ENCODE peak calls at places on chromosomes 6 and 20, in seven cellular contexts. One of them, this sample, is unnamed.

GRCh38 chr6:84033523-84034451 is at the start of gene MRAP2:
- DNase-seq in ovary: peak; percentile 52
- DNase-seq in small intestine: peak; percentile 51
- DNase-seq in CD8-positive, alpha-beta memory T cell: no peak
- DNase-seq in right cardiac atrium: peak; percentile 65
- DNase-seq in heart right ventricle: no peak
- DNase-seq in adrenal gland: no peak
- DNase-seq in this sample: peak; percentile 25

GRCh38 chr20:21389368-21389767 is 8.0 kb downstream of the NKX2-4 start:
- DNase-seq in ovary: no peak
- DNase-seq in small intestine: no peak
- DNase-seq in CD8-positive, alpha-beta memory T cell: no peak
- DNase-seq in right cardiac atrium: no peak
- DNase-seq in heart right ventricle: no peak
- DNase-seq in adrenal gland: no peak
- DNase-seq in this sample: no peak

GRCh38 chr6:25750911-25751310 is 3.6 kb upstream of the SLC17A4 start:
- DNase-seq in ovary: no peak
- DNase-seq in small intestine: peak; percentile 90
- DNase-seq in CD8-positive, alpha-beta memory T cell: no peak
- DNase-seq in right cardiac atrium: no peak
- DNase-seq in heart right ventricle: no peak
- DNase-seq in adrenal gland: no peak
- DNase-seq in this sample: no peak

GRCh38 chr6:114611696-114612095 is 268.9 kb upstream of the HS3ST5 start:
- DNase-seq in ovary: no peak
- DNase-seq in small intestine: no peak
- DNase-seq in CD8-positive, alpha-beta memory T cell: no peak
- DNase-seq in right cardiac atrium: no peak
- DNase-seq in heart right ventricle: no peak
- DNase-seq in adrenal gland: no peak
- DNase-seq in this sample: no peak

GRCh38 chr20:48722737-48723191 is 105.0 kb downstream of the PREX1 start:
- DNase-seq in ovary: no peak
- DNase-seq in small intestine: no peak
- DNase-seq in CD8-positive, alpha-beta memory T cell: no peak
- DNase-seq in right cardiac atrium: peak; percentile 55
- DNase-seq in heart right ventricle: no peak
- DNase-seq in adrenal gland: no peak
- DNase-seq in this sample: peak; percentile 48

GRCh38 chr6:149026530-149026942 is 279.7 kb downstream of the UST start:
- DNase-seq in ovary: no peak
- DNase-seq in small intestine: no peak
- DNase-seq in CD8-positive, alpha-beta memory T cell: no peak
- DNase-seq in right cardiac atrium: no peak
- DNase-seq in heart right ventricle: no peak
- DNase-seq in adrenal gland: no peak
- DNase-seq in this sample: no peak

GRCh38 chr6:34056301-34056700 is 89.6 kb downstream of the GRM4 start:
- DNase-seq in ovary: peak; percentile 85
- DNase-seq in small intestine: peak; percentile 49
- DNase-seq in CD8-positive, alpha-beta memory T cell: no peak
- DNase-seq in right cardiac atrium: peak; percentile 85
- DNase-seq in heart right ventricle: peak; percentile 56
- DNase-seq in adrenal gland: peak; percentile 57
- DNase-seq in this sample: peak; percentile 55

GRCh38 chr20:6898928-6899327 is 131.4 kb downstream of the BMP2 start:
- DNase-seq in ovary: no peak
- DNase-seq in small intestine: no peak
- DNase-seq in CD8-positive, alpha-beta memory T cell: no peak
- DNase-seq in right cardiac atrium: no peak
- DNase-seq in heart right ventricle: no peak
- DNase-seq in adrenal gland: no peak
- DNase-seq in this sample: no peak

GRCh38 chr6:129251669-129252376 is 368.9 kb downstream of the LAMA2 start:
- DNase-seq in ovary: no peak
- DNase-seq in small intestine: peak; percentile 83
- DNase-seq in CD8-positive, alpha-beta memory T cell: peak; percentile 9
- DNase-seq in right cardiac atrium: no peak
- DNase-seq in heart right ventricle: peak; percentile 48
- DNase-seq in adrenal gland: peak; percentile 71
- DNase-seq in this sample: peak; percentile 40

GRCh38 chr6:130760006-130760405 is 67.2 kb upstream of the SMLR1 start:
- DNase-seq in ovary: no peak
- DNase-seq in small intestine: peak; percentile 43
- DNase-seq in CD8-positive, alpha-beta memory T cell: no peak
- DNase-seq in right cardiac atrium: no peak
- DNase-seq in heart right ventricle: no peak
- DNase-seq in adrenal gland: no peak
- DNase-seq in this sample: no peak

GRCh38 chr6:134372603-134373281 is 54.8 kb upstream of the SGK1 start:
- DNase-seq in ovary: no peak
- DNase-seq in small intestine: peak; percentile 87
- DNase-seq in CD8-positive, alpha-beta memory T cell: peak; percentile 60
- DNase-seq in right cardiac atrium: no peak
- DNase-seq in heart right ventricle: no peak
- DNase-seq in adrenal gland: peak; percentile 86
- DNase-seq in this sample: peak; percentile 45

GRCh38 chr20:36593347-36593746 is 12.2 kb upstream of the RAB5IF start:
- DNase-seq in ovary: no peak
- DNase-seq in small intestine: no peak
- DNase-seq in CD8-positive, alpha-beta memory T cell: no peak
- DNase-seq in right cardiac atrium: no peak
- DNase-seq in heart right ventricle: no peak
- DNase-seq in adrenal gland: no peak
- DNase-seq in this sample: no peak
- H3K9me3 ChIP-seq in ovary: no peaks in the 10 kb centered on the region
- H3K9me3 ChIP-seq in small intestine: no peaks in the 10 kb centered on the region
- H3K9me3 ChIP-seq in CD8-positive, alpha-beta memory T cell: no peaks in the 10 kb centered on the region
- H3K9me3 ChIP-seq in right cardiac atrium: no peaks in the 10 kb centered on the region
- H3K9me3 ChIP-seq in heart right ventricle: no peaks in the 10 kb centered on the region
- H3K9me3 ChIP-seq in adrenal gland: no peaks in the 10 kb centered on the region
- H3K9me3 ChIP-seq in this sample: no peaks in the 10 kb centered on the region

DNA sequence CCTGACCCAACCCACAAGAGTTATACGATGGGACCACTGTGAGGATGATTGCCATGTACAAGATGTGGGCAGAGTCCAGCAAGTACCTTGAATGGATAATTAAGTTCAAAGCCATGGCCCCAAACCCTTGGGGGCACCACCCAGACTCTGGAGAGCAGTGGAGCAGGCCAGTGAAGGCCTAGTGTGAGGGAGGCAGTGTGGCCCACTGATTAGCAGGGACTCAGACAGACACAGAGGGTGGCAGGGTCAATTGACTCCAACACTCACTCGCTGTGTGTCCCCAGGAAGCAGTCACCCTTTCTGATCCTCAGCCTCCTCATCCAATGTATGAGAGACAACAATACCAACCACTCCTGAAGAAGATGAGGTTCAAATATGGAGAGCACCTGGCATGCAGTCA is 1.7 kb upstream of the BPIFA1 start:
- DNase-seq in ovary: no peak
- DNase-seq in small intestine: no peak
- DNase-seq in CD8-positive, alpha-beta memory T cell: no peak
- DNase-seq in right cardiac atrium: no peak
- DNase-seq in heart right ventricle: no peak
- DNase-seq in adrenal gland: no peak
- DNase-seq in this sample: no peak
- H3K27me3 ChIP-seq in ovary: no peaks in the 10 kb centered on the region
- H3K27me3 ChIP-seq in small intestine: no peaks in the 10 kb centered on the region
- H3K27me3 ChIP-seq in CD8-positive, alpha-beta memory T cell: no peaks in the 10 kb centered on the region
- H3K27me3 ChIP-seq in right cardiac atrium: no peaks in the 10 kb centered on the region
- H3K27me3 ChIP-seq in heart right ventricle: peaks cover 63% of the 10 kb centered on the region
- H3K27me3 ChIP-seq in adrenal gland: no peaks in the 10 kb centered on the region
- H3K27me3 ChIP-seq in this sample: no peaks in the 10 kb centered on the region

GRCh38 chr20:35702051-35702823 is 3.0 kb downstream of the ROMO1 start:
- DNase-seq in ovary: peak; percentile 33
- DNase-seq in small intestine: no peak
- DNase-seq in CD8-positive, alpha-beta memory T cell: no peak
- DNase-seq in right cardiac atrium: no peak
- DNase-seq in heart right ventricle: no peak
- DNase-seq in adrenal gland: no peak
- DNase-seq in this sample: no peak
- H3K27ac ChIP-seq in ovary: no peak overlapping the region
- H3K27ac ChIP-seq in small intestine: no peak overlapping the region
- H3K27ac ChIP-seq in CD8-positive, alpha-beta memory T cell: no peak overlapping the region
- H3K27ac ChIP-seq in right cardiac atrium: no peak overlapping the region
- H3K27ac ChIP-seq in heart right ventricle: no peak overlapping the region
- H3K27ac ChIP-seq in adrenal gland: no peak overlapping the region
- H3K27ac ChIP-seq in this sample: no peak overlapping the region

GRCh38 chr20:801678-802077 is 31.8 kb upstream of the FAM110A start:
- DNase-seq in ovary: no peak
- DNase-seq in small intestine: no peak
- DNase-seq in CD8-positive, alpha-beta memory T cell: no peak
- DNase-seq in right cardiac atrium: no peak
- DNase-seq in heart right ventricle: no peak
- DNase-seq in adrenal gland: no peak
- DNase-seq in this sample: no peak

GRCh38 chr20:805713-806112 is 27.8 kb upstream of the FAM110A start:
- DNase-seq in ovary: no peak
- DNase-seq in small intestine: no peak
- DNase-seq in CD8-positive, alpha-beta memory T cell: no peak
- DNase-seq in right cardiac atrium: no peak
- DNase-seq in heart right ventricle: no peak
- DNase-seq in adrenal gland: no peak
- DNase-seq in this sample: no peak
- H3K9me3 ChIP-seq in ovary: no peaks in the 10 kb centered on the region
- H3K9me3 ChIP-seq in small intestine: no peaks in the 10 kb centered on the region
- H3K9me3 ChIP-seq in CD8-positive, alpha-beta memory T cell: no peaks in the 10 kb centered on the region
- H3K9me3 ChIP-seq in right cardiac atrium: no peaks in the 10 kb centered on the region
- H3K9me3 ChIP-seq in heart right ventricle: no peaks in the 10 kb centered on the region
- H3K9me3 ChIP-seq in adrenal gland: no peaks in the 10 kb centered on the region
- H3K9me3 ChIP-seq in this sample: no peaks in the 10 kb centered on the region

GRCh38 chr6:41159415-41160082 is 3.4 kb downstream of the TREM2 start:
- DNase-seq in ovary: no peak
- DNase-seq in small intestine: no peak
- DNase-seq in CD8-positive, alpha-beta memory T cell: no peak
- DNase-seq in right cardiac atrium: no peak
- DNase-seq in heart right ventricle: no peak
- DNase-seq in adrenal gland: no peak
- DNase-seq in this sample: no peak
- H3K27me3 ChIP-seq in ovary: no peaks in the 10 kb centered on the region
- H3K27me3 ChIP-seq in small intestine: no peaks in the 10 kb centered on the region
- H3K27me3 ChIP-seq in CD8-positive, alpha-beta memory T cell: no peaks in the 10 kb centered on the region
- H3K27me3 ChIP-seq in right cardiac atrium: no peaks in the 10 kb centered on the region
- H3K27me3 ChIP-seq in heart right ventricle: peaks cover 59% of the 10 kb centered on the region
- H3K27me3 ChIP-seq in adrenal gland: no peaks in the 10 kb centered on the region
- H3K27me3 ChIP-seq in this sample: no peaks in the 10 kb centered on the region

DNA sequence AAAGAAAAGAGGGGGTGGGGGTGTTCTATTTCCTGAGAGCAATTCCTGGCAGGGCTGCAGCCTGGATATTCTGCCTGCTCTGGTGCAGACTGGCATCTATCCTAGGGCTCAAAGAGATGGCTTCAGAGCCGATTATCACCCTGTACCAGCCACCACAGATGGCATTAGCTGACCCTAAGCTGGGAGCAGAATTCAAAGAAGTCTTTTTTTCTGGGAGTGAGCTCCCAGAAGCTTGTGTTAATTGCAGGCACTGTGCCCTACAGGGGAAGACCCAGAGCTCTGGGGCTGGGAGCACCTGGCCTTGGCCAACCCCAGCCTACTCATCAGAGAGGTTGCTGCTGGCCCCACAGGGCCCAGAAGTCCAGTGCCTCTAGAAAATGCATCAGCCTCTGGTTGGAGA is 85.9 kb downstream of the PXDC1 start:
- DNase-seq in ovary: no peak
- DNase-seq in small intestine: no peak
- DNase-seq in CD8-positive, alpha-beta memory T cell: no peak
- DNase-seq in right cardiac atrium: no peak
- DNase-seq in heart right ventricle: no peak
- DNase-seq in adrenal gland: no peak
- DNase-seq in this sample: no peak
- H3K27ac ChIP-seq in ovary: no peak overlapping the region
- H3K27ac ChIP-seq in small intestine: no peak overlapping the region
- H3K27ac ChIP-seq in CD8-positive, alpha-beta memory T cell: no peak overlapping the region
- H3K27ac ChIP-seq in right cardiac atrium: no peak overlapping the region
- H3K27ac ChIP-seq in heart right ventricle: no peak overlapping the region
- H3K27ac ChIP-seq in adrenal gland: no peak overlapping the region
- H3K27ac ChIP-seq in this sample: no peak overlapping the region

This sample was measured in body of pancreas.